ENCODE peak calls at places on chromosomes 4 and X, in five cellular contexts. N, S, I, Q and E are unnamed samples.
A peak's percentile ranks its signal among the peaks of the same experiment; 100 is the strongest.

GRCh38 chr4:107828315-107828714 is 3.6 kb downstream of the SGMS2 start:
- DNase-seq in N (no peak), S (no peak), I (no peak), Q (no peak), E (no peak)

GRCh38 chr4:168723569-168723968 is 226.7 kb downstream of the PALLD start:
- DNase-seq in N (no peak), S (no peak), I (no peak), Q (no peak), E (no peak)

GRCh38 chr4:149709640-149710039 is 106.0 kb downstream of the IQCM start:
- DNase-seq in N (no peak), S (no peak), I (no peak), Q (no peak), E (no peak)

GRCh38 chr4:40584517-40585141 is 45.0 kb downstream of the RBM47 start:
- DNase-seq in N (no peak), S (no peak), I (no peak), Q (no peak), E (no peak)

GRCh38 chr4:137558951-137559350 is 26.7 kb upstream of the PCDH18 start:
- DNase-seq in N (no peak), S (peak; percentile 20), I (no peak), Q (no peak), E (no peak)

GRCh38 chrX:108397627-108398392 is 40.4 kb downstream of the COL4A6 start:
- DNase-seq in N (no peak), S (peak; percentile 14), I (peak; percentile 86), Q (no peak), E (no peak)

GRCh38 chrX:44245730-44246129 is 97.7 kb downstream of the EFHC2 start:
- DNase-seq in N (no peak), S (no peak), I (no peak), Q (no peak), E (no peak)

GRCh38 chr4:155473420-155474095 is 96.8 kb upstream of the MAP9 start:
- DNase-seq in N (no peak), S (no peak), I (no peak), Q (no peak), E (no peak)

GRCh38 chr4:566508-567295 is 9.4 kb downstream of the TMEM271 start:
- DNase-seq in N (no peak), S (no peak), I (no peak), Q (no peak), E (no peak)

GRCh38 chr4:99917575-99917974 is 23.3 kb upstream of the LAMTOR3 start:
- DNase-seq in N (no peak), S (no peak), I (no peak), Q (no peak), E (no peak)

GRCh38 chrX:11908371-11908770 is 150.3 kb downstream of the MSL3 start:
- DNase-seq in N (no peak), S (peak; percentile 51), I (peak; percentile 25), Q (no peak), E (no peak)

GRCh38 chr4:11698846-11699590 is 270.3 kb upstream of the HS3ST1 start:
- DNase-seq in N (no peak), S (peak; percentile 35), I (peak; percentile 91), Q (no peak), E (no peak)

GRCh38 chr4:168362025-168362401 is 43.5 kb upstream of the DDX60 start:
- DNase-seq in N (no peak), S (no peak), I (no peak), Q (no peak), E (no peak)

GRCh38 chr4:88865466-88865865 is 167.8 kb upstream of the NAP1L5 start:
- DNase-seq in N (no peak), S (no peak), I (no peak), Q (no peak), E (no peak)

GRCh38 chrX:10526442-10526841 is 93.9 kb downstream of the MID1 start:
- DNase-seq in N (no peak), S (no peak), I (no peak), Q (no peak), E (no peak)

GRCh38 chrX:21373637-21374162 is 518 bp upstream of the CNKSR2 start:
- DNase-seq in N (no peak), S (no peak), I (no peak), Q (no peak), E (no peak)

GRCh38 chr4:73446336-73446938 is 10.4 kb downstream of the AFP start:
- DNase-seq in N (peak; percentile 28), S (peak; percentile 55), I (peak; percentile 43), Q (no peak), E (no peak)

GRCh38 chr4:61992351-61992750 is 792.2 kb downstream of the ADGRL3 start:
- DNase-seq in N (no peak), S (no peak), I (no peak), Q (no peak), E (no peak)

GRCh38 chr4:26459054-26459755 is 31.1 kb downstream of the CCKAR start:
- DNase-seq in N (no peak), S (peak; percentile 83), I (peak; percentile 44), Q (peak; percentile 43), E (no peak)